ENCODE peak calls at places on chromosomes 7 and 10, in four cellular contexts. One of them, this sample, is unnamed.
A peak's percentile ranks its signal among the peaks of the same experiment; 100 is the strongest.

GRCh38 chr10:127815147-127815546 is 77.6 kb downstream of the CLRN3 start:
- DNase-seq in uterus: no peak
- DNase-seq in lower lobe of right lung: no peak
- DNase-seq in SK-N-SH: no peak
- DNase-seq in this sample: no peak

GRCh38 chr7:134669845-134670373 is 23.3 kb downstream of the BPGM start:
- DNase-seq in lower lobe of right lung: peak; percentile 64
- DNase-seq in uterus: no peak
- DNase-seq in SK-N-SH: peak; percentile 67
- DNase-seq in this sample: no peak

GRCh38 chr7:106855540-106856132 is 9.4 kb upstream of the PIK3CG start:
- DNase-seq in lower lobe of right lung: no peak
- DNase-seq in SK-N-SH: no peak
- DNase-seq in uterus: no peak
- DNase-seq in this sample: no peak

GRCh38 chr10:86779267-86780017 is 23.0 kb downstream of the BMPR1A start:
- DNase-seq in uterus: no peak
- DNase-seq in SK-N-SH: no peak
- DNase-seq in lower lobe of right lung: no peak
- DNase-seq in this sample: no peak

GRCh38 chr7:150745086-150745485 is 7.9 kb downstream of the GIMAP5 start:
- DNase-seq in SK-N-SH: no peak
- DNase-seq in lower lobe of right lung: no peak
- DNase-seq in uterus: no peak
- DNase-seq in this sample: no peak

GRCh38 chr10:3107426-3107961 is 40.1 kb downstream of the PFKP start:
- DNase-seq in lower lobe of right lung: peak; percentile 83
- DNase-seq in SK-N-SH: no peak
- DNase-seq in uterus: peak; percentile 75
- DNase-seq in this sample: peak; percentile 81

GRCh38 chr10:122142652-122143237 is 128.4 kb upstream of the BTBD16 start:
- DNase-seq in lower lobe of right lung: no peak
- DNase-seq in uterus: no peak
- DNase-seq in SK-N-SH: peak; percentile 73
- DNase-seq in this sample: no peak

GRCh38 chr7:84674236-84674913 is 479.8 kb upstream of the SEMA3A start:
- DNase-seq in uterus: no peak
- DNase-seq in SK-N-SH: no peak
- DNase-seq in lower lobe of right lung: no peak
- DNase-seq in this sample: no peak

GRCh38 chr10:99532687-99533495 is at the start of gene NKX2-3:
- DNase-seq in SK-N-SH: peak; percentile 84
- DNase-seq in lower lobe of right lung: peak; percentile 68
- DNase-seq in uterus: peak; percentile 44
- DNase-seq in this sample: no peak

GRCh38 chr7:95749044-95749443 is 23.3 kb upstream of the DYNC1I1 start:
- DNase-seq in SK-N-SH: no peak
- DNase-seq in lower lobe of right lung: no peak
- DNase-seq in uterus: no peak
- DNase-seq in this sample: no peak

GRCh38 chr7:75885011-75885410 is 6.2 kb downstream of the RHBDD2 start:
- DNase-seq in lower lobe of right lung: no peak
- DNase-seq in SK-N-SH: no peak
- DNase-seq in uterus: no peak
- DNase-seq in this sample: no peak

GRCh38 chr7:106485031-106485551 is 175.9 kb downstream of the CCDC71L start:
- DNase-seq in lower lobe of right lung: no peak
- DNase-seq in SK-N-SH: no peak
- DNase-seq in uterus: no peak
- DNase-seq in this sample: no peak

GRCh38 chr7:123242467-123243097 is 42.8 kb upstream of the SLC13A1 start:
- DNase-seq in uterus: no peak
- DNase-seq in SK-N-SH: peak; percentile 8
- DNase-seq in lower lobe of right lung: no peak
- DNase-seq in this sample: no peak

GRCh38 chr10:6020806-6021205 is 41.4 kb downstream of the IL2RA start:
- DNase-seq in SK-N-SH: no peak
- DNase-seq in lower lobe of right lung: no peak
- DNase-seq in uterus: no peak
- DNase-seq in this sample: no peak

GRCh38 chr7:93563584-93563983 is 10.9 kb downstream of the CALCR start:
- DNase-seq in uterus: no peak
- DNase-seq in lower lobe of right lung: no peak
- DNase-seq in SK-N-SH: no peak
- DNase-seq in this sample: no peak

GRCh38 chr7:4715385-4715770 is 33.3 kb downstream of the FOXK1 start:
- DNase-seq in SK-N-SH: no peak
- DNase-seq in uterus: peak; percentile 61
- DNase-seq in lower lobe of right lung: peak; percentile 84
- DNase-seq in this sample: peak; percentile 53

GRCh38 chr7:85940798-85941197 is 702.9 kb upstream of the GRM3 start:
- DNase-seq in lower lobe of right lung: no peak
- DNase-seq in SK-N-SH: no peak
- DNase-seq in uterus: no peak
- DNase-seq in this sample: no peak

GRCh38 chr10:13890617-13891541 is 304.1 kb downstream of the PRPF18 start:
- DNase-seq in SK-N-SH: peak; percentile 69
- DNase-seq in uterus: peak; percentile 18
- DNase-seq in lower lobe of right lung: peak; percentile 73
- DNase-seq in this sample: no peak

GRCh38 chr7:44709011-44709915 is 39.4 kb upstream of the ZMIZ2 start:
- DNase-seq in SK-N-SH: peak; percentile 39
- DNase-seq in uterus: no peak
- DNase-seq in lower lobe of right lung: no peak
- DNase-seq in this sample: no peak

GRCh38 chr7:157464111-157464970 is 127.5 kb downstream of the DNAJB6 start:
- DNase-seq in uterus: no peak
- DNase-seq in SK-N-SH: peak; percentile 92
- DNase-seq in lower lobe of right lung: peak; percentile 19
- DNase-seq in this sample: no peak
- H3K9me3 ChIP-seq in uterus: no peaks in the 10 kb centered on the region
- H3K9me3 ChIP-seq in SK-N-SH: no peaks in the 10 kb centered on the region
- H3K9me3 ChIP-seq in lower lobe of right lung: no peaks in the 10 kb centered on the region
- H3K9me3 ChIP-seq in this sample: no peaks in the 10 kb centered on the region

DNA sequence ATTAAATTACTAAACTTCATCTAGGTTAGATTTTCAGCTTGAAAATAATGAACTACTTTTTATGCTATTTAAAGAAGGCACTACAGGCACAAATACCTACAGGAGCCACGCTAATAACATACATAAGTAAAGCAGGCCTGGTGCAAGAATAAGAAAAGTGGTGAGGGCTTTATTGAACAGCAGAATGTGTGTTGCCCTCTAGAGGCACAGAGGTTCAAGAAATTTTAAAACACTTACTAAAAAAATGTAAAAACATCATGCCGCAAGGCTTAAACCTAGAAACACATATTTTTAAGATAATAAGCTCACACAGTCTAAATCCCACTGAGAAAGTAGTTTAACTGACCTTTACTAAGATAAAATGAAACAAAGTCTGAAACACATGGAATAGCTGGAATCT is 20.3 kb downstream of the CACUL1 start:
- DNase-seq in SK-N-SH: no peak
- DNase-seq in uterus: no peak
- DNase-seq in lower lobe of right lung: no peak
- DNase-seq in this sample: no peak
- TF ChIP-seq CTCF in SK-N-SH: peak; percentile 48
- TF ChIP-seq CTCF in uterus: peak; percentile 16
- TF ChIP-seq CTCF in lower lobe of right lung: no peak
- TF ChIP-seq CTCF in this sample: no peak

GRCh38 chr7:157005456-157006204 is 4.8 kb downstream of the MNX1 start:
- DNase-seq in SK-N-SH: peak; percentile 61
- DNase-seq in uterus: no peak
- DNase-seq in lower lobe of right lung: no peak
- DNase-seq in this sample: no peak
- H3K9me3 ChIP-seq in SK-N-SH: no peaks in the 10 kb centered on the region
- H3K9me3 ChIP-seq in uterus: no peaks in the 10 kb centered on the region
- H3K9me3 ChIP-seq in lower lobe of right lung: no peaks in the 10 kb centered on the region
- H3K9me3 ChIP-seq in this sample: no peaks in the 10 kb centered on the region

DNA sequence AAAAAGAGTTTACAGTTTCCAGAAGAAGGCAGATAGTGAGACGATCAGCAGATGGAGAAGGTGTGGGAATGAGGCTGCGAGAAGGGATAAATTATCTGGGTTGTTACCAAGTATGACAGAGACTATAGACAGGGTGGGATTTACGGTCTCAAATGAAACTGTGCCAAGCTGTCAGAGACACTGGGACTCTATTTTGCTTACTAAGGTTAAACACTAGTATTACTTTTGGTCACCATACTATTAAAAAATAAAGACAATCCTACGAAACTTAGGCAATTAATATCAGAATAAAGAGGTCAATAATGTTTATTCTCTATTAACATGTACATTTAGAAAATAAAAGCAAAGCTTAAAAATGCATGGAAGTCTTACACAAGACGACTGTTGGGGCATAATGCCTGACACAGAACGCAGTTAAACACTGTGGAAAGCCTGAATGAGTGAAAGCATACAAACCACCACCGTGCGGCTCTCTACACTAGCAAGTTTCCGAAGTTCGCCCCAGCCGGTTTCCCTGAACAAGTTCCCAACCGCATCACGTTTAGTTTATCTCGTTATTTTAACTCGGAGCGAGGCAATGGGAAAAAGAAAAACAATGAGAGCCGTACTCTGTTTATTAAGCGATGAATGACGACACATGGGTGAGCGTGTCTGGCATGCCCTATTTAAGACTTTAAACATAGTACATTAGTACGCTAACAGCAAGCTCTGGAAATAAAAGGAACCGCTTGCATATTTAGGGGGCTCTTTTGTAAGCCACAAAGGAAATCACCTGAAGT is 911 bp upstream of the CC2D2B start:
- DNase-seq in uterus: peak; percentile 35
- DNase-seq in SK-N-SH: peak; percentile 51
- DNase-seq in lower lobe of right lung: peak; percentile 50
- DNase-seq in this sample: peak; percentile 41
- TF ChIP-seq CTCF in uterus: no peak
- TF ChIP-seq CTCF in SK-N-SH: no peak
- TF ChIP-seq CTCF in lower lobe of right lung: no peak
- TF ChIP-seq CTCF in this sample: no peak

DNA sequence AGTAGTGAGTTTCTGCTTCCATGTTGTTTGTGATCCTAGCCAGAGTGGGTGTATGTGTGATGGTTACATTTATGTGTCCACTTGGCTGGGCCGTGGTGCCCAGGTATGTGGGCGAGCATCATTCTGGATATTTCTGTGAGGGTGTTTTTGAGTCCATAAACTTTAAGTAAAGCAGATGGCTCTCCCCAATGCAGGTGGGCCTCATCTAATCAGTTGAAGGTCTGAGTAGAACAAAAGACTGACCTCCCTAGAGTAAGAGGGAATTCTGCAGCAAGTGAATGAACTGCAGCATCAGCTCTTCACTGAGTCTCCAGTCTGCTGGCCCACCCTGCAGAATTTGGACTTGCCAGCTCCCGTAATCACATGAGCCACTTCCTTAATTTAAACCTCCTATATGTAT is 571.9 kb downstream of the ACTR3B start:
- DNase-seq in uterus: no peak
- DNase-seq in lower lobe of right lung: no peak
- DNase-seq in SK-N-SH: no peak
- DNase-seq in this sample: no peak
- H3K9me3 ChIP-seq in uterus: no peaks in the 10 kb centered on the region
- H3K9me3 ChIP-seq in lower lobe of right lung: no peaks in the 10 kb centered on the region
- H3K9me3 ChIP-seq in SK-N-SH: peaks cover 5% of the 10 kb centered on the region
- H3K9me3 ChIP-seq in this sample: no peaks in the 10 kb centered on the region

DNA sequence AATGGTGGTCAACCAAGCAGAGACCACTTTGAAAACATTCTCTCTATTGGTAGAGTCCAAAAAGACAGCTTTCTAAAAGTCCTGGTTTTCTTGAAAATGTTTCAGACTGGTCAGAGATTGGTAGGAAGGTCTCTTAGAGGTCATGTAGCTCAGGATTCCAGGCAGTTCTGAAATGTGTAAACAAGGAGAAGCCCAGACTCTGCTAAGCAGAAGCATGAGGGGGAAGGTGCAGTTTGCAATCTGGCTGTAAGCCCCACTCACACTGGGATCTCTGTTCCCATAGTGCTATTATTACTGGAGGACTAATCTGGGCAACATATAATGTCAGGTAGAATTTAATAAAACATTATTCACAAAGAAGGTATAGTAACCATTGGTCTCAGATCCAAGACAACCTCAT is 101.1 kb downstream of the MAGI2 start:
- DNase-seq in lower lobe of right lung: no peak
- DNase-seq in SK-N-SH: no peak
- DNase-seq in uterus: no peak
- DNase-seq in this sample: no peak
- TF ChIP-seq CTCF in lower lobe of right lung: no peak
- TF ChIP-seq CTCF in SK-N-SH: no peak
- TF ChIP-seq CTCF in uterus: no peak
- TF ChIP-seq CTCF in this sample: no peak

This sample was measured in ovary.